ENCODE peak calls at places on chromosomes 12 and 14, in nine cellular contexts. X is foreskin melanocyte; K is globus pallidus; J is stimulated activated CD4-positive, alpha-beta T cell treated with anti-CD3 and anti-CD28 coated beads, Interleukin-2, amount 100 ng/mL, for 24 hours; P is COR-L47; M is ureter; A is stimulated activated naive CD8-positive, alpha-beta T cell treated with anti-CD3 and anti-CD28 coated beads, Interleukin-15, amount 100 ng/mL, for 72 hours; N is A549; F is activated CD4-positive, alpha-beta T cell treated with anti-CD3 and anti-CD28 coated beads for 48 hours. R is an unnamed sample.

GRCh38 chr12:254039-254438 is 8.6 kb downstream of the SLC6A13 start:
- DNase-seq in X (no peak), K (no peak), J (no peak), P (no peak), M (no peak), A (no peak), N (no peak), F (no peak), R (no peak)

GRCh38 chr12:46558696-46559095 is 186.1 kb upstream of the SLC38A2 start:
- DNase-seq in X (no peak), K (no peak), J (no peak), P (no peak), M (no peak), A (no peak), N (no peak), F (no peak), R (no peak)

GRCh38 chr12:8890313-8891084 is 23.8 kb upstream of the PHC1 start:
- DNase-seq in X (peak; percentile 52), K (peak; percentile 33), J (peak; percentile 74), P (no peak), M (no peak), A (peak; percentile 58), N (peak; percentile 66), F (peak; percentile 65), R (no peak)

GRCh38 chr14:104011824-104012517 is 69.6 kb upstream of the RD3L start:
- DNase-seq in X (peak; percentile 15), K (no peak), J (no peak), P (no peak), M (no peak), A (no peak), N (no peak), F (no peak), R (no peak)

GRCh38 chr12:104197264-104197663 is 18.3 kb upstream of the TXNRD1 start:
- DNase-seq in X (no peak), K (no peak), J (no peak), P (no peak), M (no peak), A (no peak), N (no peak), F (no peak), R (no peak)

GRCh38 chr14:28867571-28867970 is 101.0 kb downstream of the FOXG1 start:
- DNase-seq in X (no peak), K (no peak), J (no peak), P (no peak), M (no peak), A (no peak), N (no peak), F (no peak), R (no peak)

GRCh38 chr12:57629897-57630471 is 3.0 kb downstream of the B4GALNT1 start:
- DNase-seq in X (no peak), K (peak; percentile 89), J (peak; percentile 15), P (no peak), M (peak; percentile 31), A (peak; percentile 7), N (no peak), F (no peak), R (no peak)

GRCh38 chr14:91261115-91261514 is 16.6 kb upstream of the GPR68 start:
- DNase-seq in X (no peak), K (no peak), J (no peak), P (no peak), M (no peak), A (peak; percentile 69), N (no peak), F (peak; percentile 69), R (peak; percentile 72)

GRCh38 chr12:12724421-12725085 is 7.4 kb downstream of the CDKN1B start:
- DNase-seq in X (peak; percentile 16), K (peak; percentile 31), J (no peak), P (no peak), M (peak; percentile 48), A (peak; percentile 57), N (peak; percentile 42), F (peak; percentile 38), R (no peak)

GRCh38 chr12:107436836-107437235 is 248.8 kb upstream of the PWP1 start:
- DNase-seq in X (no peak), K (no peak), J (no peak), P (no peak), M (no peak), A (no peak), N (no peak), F (no peak), R (no peak)

GRCh38 chr14:45559626-45560025 is 306.6 kb upstream of the MIS18BP1 start:
- DNase-seq in X (no peak), K (no peak), J (no peak), P (no peak), M (no peak), A (no peak), N (no peak), F (no peak), R (no peak)

GRCh38 chr12:26271024-26271423 is 75.7 kb downstream of the SSPN start:
- DNase-seq in X (no peak), K (no peak), J (no peak), P (no peak), M (no peak), A (no peak), N (no peak), F (no peak), R (no peak)

GRCh38 chr12:125071456-125071855 is 6.2 kb downstream of the AACS start:
- DNase-seq in X (no peak), K (no peak), J (no peak), P (no peak), M (no peak), A (no peak), N (no peak), F (no peak), R (no peak)

GRCh38 chr12:105820407-105821140 is 318.2 kb downstream of the NUAK1 start:
- DNase-seq in X (peak; percentile 35), K (peak; percentile 30), J (no peak), P (no peak), M (peak; percentile 49), A (no peak), N (no peak), F (no peak), R (no peak)

GRCh38 chr12:25269701-25270100 is 19.0 kb upstream of the KRAS start:
- DNase-seq in X (no peak), K (no peak), J (no peak), P (no peak), M (no peak), A (no peak), N (no peak), F (no peak), R (no peak)

R was measured in natural killer cell treated with Interleukin-12 subunit alpha and Interleukin-12 subunit beta and Interleukin-15 and Interleukin-18, amount 100 ng/mL, for 72 hours.